ENCODE peak calls at places on chromosomes 7 and 10, in five cellular contexts. One of them, this sample, is unnamed.

GRCh38 chr7:157010588-157011332 is at the start of gene MNX1:
- DNase-seq in prostate gland: peak
- DNase-seq in right lobe of liver: no peak
- DNase-seq in A549: peak
- DNase-seq in colonic mucosa: peak
- DNase-seq in this sample: peak

GRCh38 chr10:100339236-100339635 is 7.8 kb upstream of the SCD start:
- DNase-seq in prostate gland: no peak
- DNase-seq in right lobe of liver: no peak
- DNase-seq in A549: no peak
- DNase-seq in colonic mucosa: no peak
- DNase-seq in this sample: no peak

GRCh38 chr10:79082631-79083581 is 14.1 kb downstream of the ZMIZ1 start:
- DNase-seq in prostate gland: no peak
- DNase-seq in right lobe of liver: no peak
- DNase-seq in A549: no peak
- DNase-seq in colonic mucosa: no peak
- DNase-seq in this sample: no peak

GRCh38 chr10:29780639-29781038 is 145.9 kb upstream of the SVIL start:
- DNase-seq in prostate gland: no peak
- DNase-seq in right lobe of liver: no peak
- DNase-seq in A549: no peak
- DNase-seq in colonic mucosa: no peak
- DNase-seq in this sample: no peak

GRCh38 chr7:36777062-36777461 is 52.8 kb upstream of the AOAH start:
- DNase-seq in prostate gland: no peak
- DNase-seq in right lobe of liver: no peak
- DNase-seq in A549: no peak
- DNase-seq in colonic mucosa: no peak
- DNase-seq in this sample: no peak

GRCh38 chr7:101278461-101279292 is 33.8 kb upstream of the FIS1 start:
- DNase-seq in prostate gland: no peak
- DNase-seq in right lobe of liver: no peak
- DNase-seq in A549: no peak
- DNase-seq in colonic mucosa: no peak
- DNase-seq in this sample: no peak

GRCh38 chr10:102135956-102136526 is 3.2 kb downstream of the PPRC1 start:
- DNase-seq in prostate gland: no peak
- DNase-seq in right lobe of liver: no peak
- DNase-seq in A549: no peak
- DNase-seq in colonic mucosa: no peak
- DNase-seq in this sample: no peak

GRCh38 chr7:90769036-90769435 is 172.9 kb downstream of the CDK14 start:
- DNase-seq in prostate gland: no peak
- DNase-seq in right lobe of liver: no peak
- DNase-seq in A549: no peak
- DNase-seq in colonic mucosa: no peak
- DNase-seq in this sample: no peak

GRCh38 chr10:123573236-123574147 is 92.7 kb upstream of the GPR26 start:
- DNase-seq in prostate gland: peak
- DNase-seq in right lobe of liver: peak
- DNase-seq in A549: peak
- DNase-seq in colonic mucosa: peak
- DNase-seq in this sample: peak

GRCh38 chr7:20484366-20484765 is 131.1 kb upstream of the ABCB5 start:
- DNase-seq in prostate gland: no peak
- DNase-seq in right lobe of liver: no peak
- DNase-seq in A549: no peak
- DNase-seq in colonic mucosa: no peak
- DNase-seq in this sample: no peak

GRCh38 chr10:35640951-35641429 is 1.1 kb downstream of the FZD8 start:
- DNase-seq in prostate gland: peak
- DNase-seq in right lobe of liver: peak
- DNase-seq in A549: peak
- DNase-seq in colonic mucosa: peak
- DNase-seq in this sample: peak

GRCh38 chr7:88628363-88629085 is 131.0 kb upstream of the ZNF804B start:
- DNase-seq in prostate gland: no peak
- DNase-seq in right lobe of liver: no peak
- DNase-seq in A549: no peak
- DNase-seq in colonic mucosa: no peak
- DNase-seq in this sample: no peak

GRCh38 chr10:130967784-130968183 is 343.7 kb downstream of the TCERG1L start:
- DNase-seq in prostate gland: no peak
- DNase-seq in right lobe of liver: no peak
- DNase-seq in A549: no peak
- DNase-seq in colonic mucosa: no peak
- DNase-seq in this sample: no peak

GRCh38 chr10:95480102-95480900 is 80.9 kb downstream of the SORBS1 start:
- DNase-seq in prostate gland: no peak
- DNase-seq in right lobe of liver: peak
- DNase-seq in A549: no peak
- DNase-seq in colonic mucosa: peak
- DNase-seq in this sample: no peak

GRCh38 chr10:17473228-17473950 is 19.0 kb upstream of the ST8SIA6 start:
- DNase-seq in prostate gland: no peak
- DNase-seq in right lobe of liver: no peak
- DNase-seq in A549: no peak
- DNase-seq in colonic mucosa: no peak
- DNase-seq in this sample: no peak

GRCh38 chr10:80908596-80908995 is 370.9 kb downstream of the SH2D4B start:
- DNase-seq in prostate gland: no peak
- DNase-seq in right lobe of liver: no peak
- DNase-seq in A549: no peak
- DNase-seq in colonic mucosa: no peak
- DNase-seq in this sample: no peak

GRCh38 chr10:60003709-60004191 is 97.4 kb upstream of the CCDC6 start:
- DNase-seq in prostate gland: no peak
- DNase-seq in right lobe of liver: no peak
- DNase-seq in A549: no peak
- DNase-seq in colonic mucosa: no peak
- DNase-seq in this sample: no peak
- TF ChIP-seq CTCF in prostate gland: no peak
- TF ChIP-seq CTCF in right lobe of liver: no peak
- TF ChIP-seq CTCF in A549: no peak
- TF ChIP-seq CTCF in colonic mucosa: no peak
- TF ChIP-seq CTCF in this sample: no peak

GRCh38 chr10:31725436-31725835 is 203.2 kb downstream of the ARHGAP12 start:
- DNase-seq in prostate gland: no peak
- DNase-seq in right lobe of liver: no peak
- DNase-seq in A549: no peak
- DNase-seq in colonic mucosa: no peak
- DNase-seq in this sample: no peak

GRCh38 chr10:31731711-31732110 is 196.9 kb downstream of the ARHGAP12 start:
- DNase-seq in prostate gland: no peak
- DNase-seq in right lobe of liver: no peak
- DNase-seq in A549: no peak
- DNase-seq in colonic mucosa: no peak
- DNase-seq in this sample: no peak

GRCh38 chr10:31728698-31729224 is 199.9 kb downstream of the ARHGAP12 start:
- DNase-seq in prostate gland: no peak
- DNase-seq in right lobe of liver: no peak
- DNase-seq in A549: no peak
- DNase-seq in colonic mucosa: no peak
- DNase-seq in this sample: no peak

GRCh38 chr10:31730776-31731175 is 197.9 kb downstream of the ARHGAP12 start:
- DNase-seq in prostate gland: no peak
- DNase-seq in right lobe of liver: no peak
- DNase-seq in A549: no peak
- DNase-seq in colonic mucosa: no peak
- DNase-seq in this sample: no peak
- H3K4me3 ChIP-seq in prostate gland: no peak
- H3K4me3 ChIP-seq in right lobe of liver: no peak
- H3K4me3 ChIP-seq in A549: no peak
- H3K4me3 ChIP-seq in colonic mucosa: no peak
- H3K4me3 ChIP-seq in this sample: no peak

DNA sequence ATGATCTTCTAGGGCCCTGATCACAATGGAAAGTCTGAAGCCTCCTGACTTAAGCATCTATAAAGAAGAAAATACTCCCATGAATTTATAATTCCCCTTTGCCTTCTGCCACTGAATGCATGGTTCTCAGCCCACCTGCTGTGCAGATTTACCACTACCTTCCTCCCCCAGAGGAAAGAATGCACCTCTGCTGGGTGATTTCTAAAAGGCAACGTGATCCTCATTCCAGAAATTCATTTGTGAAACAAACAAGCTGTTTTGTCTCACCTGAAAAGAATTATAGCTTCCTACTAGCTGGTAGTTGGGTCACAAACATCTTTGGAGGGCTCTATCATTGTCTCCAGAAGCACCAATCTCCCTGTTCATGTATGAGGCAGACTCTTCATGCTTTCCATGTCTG is 320.2 kb downstream of the CDC14C start:
- DNase-seq in prostate gland: no peak
- DNase-seq in right lobe of liver: no peak
- DNase-seq in A549: no peak
- DNase-seq in colonic mucosa: no peak
- DNase-seq in this sample: no peak
- TF ChIP-seq CTCF in prostate gland: no peak
- TF ChIP-seq CTCF in right lobe of liver: no peak
- TF ChIP-seq CTCF in A549: no peak
- TF ChIP-seq CTCF in colonic mucosa: no peak
- TF ChIP-seq CTCF in this sample: no peak

GRCh38 chr10:64115471-64115870 is 594.3 kb downstream of the REEP3 start:
- DNase-seq in prostate gland: no peak
- DNase-seq in right lobe of liver: no peak
- DNase-seq in A549: no peak
- DNase-seq in colonic mucosa: no peak
- DNase-seq in this sample: no peak
- H3K4me3 ChIP-seq in prostate gland: no peak
- H3K4me3 ChIP-seq in right lobe of liver: no peak
- H3K4me3 ChIP-seq in A549: no peak
- H3K4me3 ChIP-seq in colonic mucosa: no peak
- H3K4me3 ChIP-seq in this sample: no peak

This sample was measured in LNCaP clone FGC.